ENCODE peak calls at places on chromosomes 11 and 22, in ten cellular contexts. X is CD4-positive, alpha-beta T cell; L is right atrium auricular region; F is kidney epithelial cell; C is right lobe of liver; H is neural crest cell; O is DND-41; N is astrocyte of the cerebellum; Y is endothelial cell; T is esophagus squamous epithelium. B is an unnamed sample.
A peak's percentile ranks its signal among the peaks of the same experiment; 100 is the strongest.

GRCh38 chr11:47477323-47477722 is 28.4 kb upstream of the RAPSN start:
- DNase-seq in X (no peak), L (no peak), F (no peak), C (peak; percentile 8), H (no peak), O (no peak), N (no peak), Y (no peak), T (no peak), B (no peak)

GRCh38 chr11:88538088-88538487 is 200.6 kb upstream of the CTSC start:
- DNase-seq in X (no peak), L (no peak), F (no peak), C (no peak), H (no peak), O (no peak), N (no peak), Y (no peak), T (no peak), B (no peak)

GRCh38 chr22:23248583-23248982 is 68.3 kb downstream of the BCR start:
- DNase-seq in X (no peak), L (no peak), F (no peak), C (no peak), H (no peak), O (no peak), N (peak; percentile 19), Y (no peak), T (no peak), B (no peak)

GRCh38 chr11:13127161-13127560 is 118.0 kb downstream of the RASSF10 start:
- DNase-seq in X (no peak), L (no peak), F (no peak), C (no peak), H (no peak), O (no peak), N (no peak), Y (no peak), T (no peak), B (no peak)

GRCh38 chr11:1011320-1011698 is 25.2 kb downstream of the MUC6 start:
- DNase-seq in X (no peak), L (no peak), F (no peak), C (no peak), H (no peak), O (no peak), N (no peak), Y (no peak), T (no peak), B (no peak)

GRCh38 chr11:849951-850776 is 7.5 kb downstream of the TSPAN4 start:
- DNase-seq in X (no peak), L (no peak), F (no peak), C (no peak), H (no peak), O (no peak), N (no peak), Y (no peak), T (no peak), B (no peak)

GRCh38 chr11:73578786-73579185 is 19.1 kb downstream of the FAM168A start:
- DNase-seq in X (no peak), L (no peak), F (no peak), C (no peak), H (no peak), O (peak; percentile 17), N (no peak), Y (no peak), T (no peak), B (peak; percentile 7)

GRCh38 chr11:75773595-75774353 is 5.2 kb downstream of the DGAT2 start:
- DNase-seq in X (no peak), L (no peak), F (no peak), C (no peak), H (no peak), O (no peak), N (no peak), Y (no peak), T (no peak), B (peak; percentile 44)

DNA sequence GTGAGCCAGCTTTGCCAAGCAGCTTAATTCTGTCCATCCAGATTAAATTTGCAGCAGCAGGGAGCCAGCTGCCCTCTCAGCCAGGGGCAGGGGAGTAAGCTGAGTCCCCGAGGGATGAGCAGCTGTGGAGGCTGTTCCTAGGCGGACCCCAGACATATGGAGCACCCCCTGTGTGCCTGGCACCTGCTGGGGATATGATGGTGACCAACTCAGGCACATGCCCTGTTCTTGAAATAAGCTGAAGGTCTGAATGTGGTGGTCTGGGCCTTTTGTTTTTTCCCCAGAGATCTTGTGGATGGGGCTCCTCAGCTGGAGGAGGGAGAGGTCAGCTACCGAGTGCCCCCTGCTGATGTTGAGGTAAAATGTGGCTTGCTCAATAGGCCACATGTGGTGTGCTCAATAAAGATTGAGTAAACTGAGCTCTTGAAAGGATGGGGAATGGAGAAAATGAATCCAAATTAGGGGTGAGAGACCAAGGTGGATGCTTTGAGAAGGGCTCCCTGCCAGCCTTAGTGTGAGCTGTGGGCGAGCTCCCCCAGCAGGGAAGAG is 103.3 kb upstream of the NNMT start:
- DNase-seq in X (no peak), L (no peak), F (no peak), C (no peak), H (no peak), O (no peak), N (peak; percentile 45), Y (no peak), T (no peak), B (no peak)
- TF ChIP-seq CTCF in X (no peak), L (no peak), F (no peak), C (no peak), H (no peak), O (no peak), N (no peak), Y (no peak), T (no peak), B (no peak)

DNA sequence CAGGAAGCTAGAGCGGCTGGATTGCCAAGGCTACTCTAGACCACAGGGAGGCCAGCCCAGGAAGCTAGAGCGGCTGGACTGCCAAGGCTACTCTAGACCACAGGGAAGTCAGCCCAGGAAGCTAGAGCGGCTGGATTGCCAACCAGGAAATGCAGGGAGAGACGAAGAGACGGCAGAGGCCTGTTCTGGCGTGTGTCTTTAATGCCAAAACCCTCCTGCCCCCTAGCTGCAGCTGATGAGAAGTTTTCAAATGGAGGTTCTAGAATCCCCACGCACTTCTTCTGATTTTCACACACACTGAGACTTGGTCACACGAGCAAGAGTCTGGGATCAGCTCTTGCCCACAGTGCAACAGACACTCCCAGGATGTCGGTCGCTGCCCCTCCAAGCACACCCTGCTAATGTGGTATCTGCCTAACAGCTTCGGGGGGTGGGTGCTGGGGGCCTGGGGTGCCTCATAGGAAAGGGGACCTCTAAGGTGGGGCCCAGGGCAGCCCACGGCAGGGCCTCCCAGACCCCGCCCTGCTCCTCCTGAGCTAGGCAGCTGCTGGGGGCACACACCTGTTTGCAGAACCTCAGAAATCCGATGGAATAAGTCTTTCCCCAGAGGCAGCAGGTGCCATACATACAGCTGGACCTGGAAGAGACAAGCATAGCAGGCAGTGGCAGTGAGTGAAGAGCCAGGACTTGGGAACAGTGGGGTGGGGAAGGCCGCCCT is 28.5 kb downstream of the MAFF start:
- DNase-seq in X (no peak), L (no peak), F (no peak), C (no peak), H (no peak), O (peak; percentile 23), N (no peak), Y (peak; percentile 63), T (no peak), B (peak; percentile 66)
- TF ChIP-seq CTCF in X (peak; percentile 15), L (peak; percentile 59), F (peak; percentile 31), C (peak; percentile 42), H (peak; percentile 53), O (peak; percentile 55), N (peak; percentile 10), Y (peak; percentile 43), T (peak; percentile 80), B (peak; percentile 59)

GRCh38 chr22:49330421-49331222 is 497.1 kb downstream of the BRD1 start:
- DNase-seq in X (no peak), L (peak; percentile 38), F (no peak), C (peak; percentile 38), H (no peak), O (no peak), N (no peak), Y (no peak), T (no peak), B (no peak)

GRCh38 chr22:49329636-49330035 is 498.0 kb downstream of the BRD1 start:
- DNase-seq in X (no peak), L (peak; percentile 34), F (no peak), C (peak; percentile 33), H (no peak), O (no peak), N (no peak), Y (no peak), T (no peak), B (no peak)

GRCh38 chr22:49332691-49333090 is 495.0 kb downstream of the BRD1 start:
- DNase-seq in X (no peak), L (no peak), F (no peak), C (no peak), H (no peak), O (no peak), N (no peak), Y (no peak), T (no peak), B (no peak)

GRCh38 chr22:49331878-49332277 is 495.8 kb downstream of the BRD1 start:
- DNase-seq in X (peak; percentile 17), L (peak; percentile 55), F (no peak), C (no peak), H (no peak), O (no peak), N (no peak), Y (no peak), T (no peak), B (no peak)

DNA sequence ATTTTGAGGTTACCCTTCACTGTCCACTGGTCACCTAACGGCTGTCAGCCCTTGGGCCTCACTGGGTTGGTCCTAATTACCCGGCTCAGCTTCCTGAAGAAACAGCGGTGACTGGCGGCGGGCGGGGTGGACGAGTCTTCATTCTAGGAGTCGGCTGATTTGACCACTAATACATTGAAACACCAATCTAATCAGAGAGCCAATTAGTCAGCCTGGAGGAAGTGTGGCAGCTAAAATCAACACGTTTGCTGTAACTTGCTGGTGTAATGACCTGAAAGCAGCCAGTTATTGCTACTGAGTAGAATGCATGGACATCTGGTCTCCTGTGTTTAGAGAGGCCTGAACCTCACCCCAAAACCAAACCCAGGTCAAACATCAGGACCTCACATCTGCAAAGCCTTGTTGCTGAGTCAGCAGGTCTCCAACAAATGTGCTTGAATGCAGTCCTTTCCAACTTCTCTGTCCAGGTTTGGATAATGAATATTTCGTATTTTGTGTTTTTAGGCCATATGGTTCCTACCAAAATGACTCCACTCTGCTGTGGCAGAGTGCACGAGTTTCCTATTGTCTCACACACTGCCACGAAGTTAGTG is 496.4 kb downstream of the BRD1 start:
- DNase-seq in X (no peak), L (peak; percentile 38), F (no peak), C (peak; percentile 31), H (no peak), O (no peak), N (no peak), Y (no peak), T (no peak), B (no peak)
- TF ChIP-seq CTCF in X (no peak), L (no peak), F (no peak), C (no peak), H (no peak), O (no peak), N (no peak), Y (no peak), T (no peak), B (no peak)

DNA sequence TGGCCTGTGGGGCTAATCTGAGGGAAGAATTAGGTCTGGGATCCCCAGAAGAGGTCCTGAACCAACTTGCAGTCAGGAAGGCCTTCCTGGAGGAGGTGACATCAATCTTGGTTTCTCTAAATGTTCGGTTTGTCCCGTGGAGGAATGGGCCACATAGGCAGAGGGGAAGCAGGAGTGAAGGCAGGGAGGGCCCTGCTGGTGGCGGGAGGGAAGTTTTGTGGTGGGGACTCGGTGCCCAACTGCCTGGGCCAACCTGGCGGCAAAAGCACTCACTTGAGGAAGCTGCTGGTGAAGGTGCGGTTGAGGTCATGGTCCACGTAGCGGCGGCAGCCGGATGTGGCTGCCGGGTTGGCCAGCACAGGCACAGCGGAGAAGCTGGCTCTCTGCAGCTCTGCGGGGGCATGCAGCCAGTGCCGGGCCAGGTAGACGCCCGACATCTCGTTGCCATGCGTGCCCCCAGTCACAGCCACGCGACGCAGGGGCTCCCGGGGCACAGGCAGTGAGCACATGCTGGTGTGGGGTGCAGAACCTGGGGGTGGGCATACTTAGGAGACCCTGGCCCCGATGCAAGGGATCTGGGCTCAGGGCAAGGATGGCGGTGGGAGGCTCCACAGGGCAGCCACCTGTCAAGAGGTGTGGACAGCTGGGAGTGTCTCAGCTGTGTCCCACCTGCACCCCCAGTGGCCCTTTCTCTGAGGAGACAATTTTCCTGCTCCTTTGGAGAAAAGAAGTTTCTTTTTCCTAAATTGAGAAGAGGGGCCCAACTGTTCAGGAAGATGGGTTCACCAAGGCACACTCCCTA is 3.8 kb downstream of the ACY3 start:
- DNase-seq in X (no peak), L (no peak), F (no peak), C (no peak), H (no peak), O (peak; percentile 71), N (no peak), Y (no peak), T (no peak), B (peak; percentile 73)
- TF ChIP-seq CTCF in X (no peak), L (no peak), F (no peak), C (no peak), H (no peak), O (no peak), N (no peak), Y (no peak), T (no peak), B (no peak)